ENCODE peak calls at places on chromosomes 12 and 14, in nine cellular contexts. One of them, this sample, is unnamed.
A peak's percentile ranks its signal among the peaks of the same experiment; 100 is the strongest.

GRCh38 chr12:52010692-52011601 is 4.2 kb downstream of the TAMALIN start:
- DNase-seq in type B pancreatic cell: no peak
- DNase-seq in body of pancreas: no peak
- DNase-seq in psoas muscle: no peak
- DNase-seq in RWPE1: no peak
- DNase-seq in neural crest cell: no peak
- DNase-seq in GM10248: no peak
- DNase-seq in OCI-LY7: no peak
- DNase-seq in NB4: no peak
- DNase-seq in this sample: no peak

GRCh38 chr12:51392556-51393237 is 1.5 kb upstream of the GALNT6 start:
- DNase-seq in OCI-LY7: no peak
- DNase-seq in type B pancreatic cell: no peak
- DNase-seq in body of pancreas: peak; percentile 27
- DNase-seq in GM10248: peak; percentile 69
- DNase-seq in RWPE1: no peak
- DNase-seq in psoas muscle: no peak
- DNase-seq in neural crest cell: no peak
- DNase-seq in NB4: no peak
- DNase-seq in this sample: peak; percentile 49

GRCh38 chr12:101908395-101908794 is 31.0 kb downstream of the DRAM1 start:
- DNase-seq in NB4: no peak
- DNase-seq in psoas muscle: no peak
- DNase-seq in type B pancreatic cell: no peak
- DNase-seq in OCI-LY7: no peak
- DNase-seq in GM10248: no peak
- DNase-seq in neural crest cell: no peak
- DNase-seq in RWPE1: no peak
- DNase-seq in body of pancreas: peak; percentile 43
- DNase-seq in this sample: no peak

GRCh38 chr14:52686176-52686575 is 9.2 kb downstream of the ERO1A start:
- DNase-seq in body of pancreas: no peak
- DNase-seq in psoas muscle: no peak
- DNase-seq in neural crest cell: no peak
- DNase-seq in NB4: no peak
- DNase-seq in type B pancreatic cell: no peak
- DNase-seq in RWPE1: no peak
- DNase-seq in OCI-LY7: no peak
- DNase-seq in GM10248: no peak
- DNase-seq in this sample: no peak

GRCh38 chr12:69360348-69360672 is 767 bp downstream of the YEATS4 start:
- DNase-seq in psoas muscle: no peak
- DNase-seq in GM10248: no peak
- DNase-seq in body of pancreas: no peak
- DNase-seq in NB4: no peak
- DNase-seq in OCI-LY7: no peak
- DNase-seq in RWPE1: no peak
- DNase-seq in type B pancreatic cell: no peak
- DNase-seq in neural crest cell: no peak
- DNase-seq in this sample: no peak

GRCh38 chr14:101405171-101405883 is 156.0 kb upstream of the DIO3 start:
- DNase-seq in type B pancreatic cell: no peak
- DNase-seq in RWPE1: no peak
- DNase-seq in neural crest cell: no peak
- DNase-seq in GM10248: no peak
- DNase-seq in NB4: peak; percentile 6
- DNase-seq in OCI-LY7: no peak
- DNase-seq in psoas muscle: no peak
- DNase-seq in body of pancreas: no peak
- DNase-seq in this sample: no peak

GRCh38 chr12:96397756-96398421 is 2.4 kb downstream of the CDK17 start:
- DNase-seq in type B pancreatic cell: no peak
- DNase-seq in RWPE1: no peak
- DNase-seq in body of pancreas: no peak
- DNase-seq in neural crest cell: no peak
- DNase-seq in GM10248: no peak
- DNase-seq in psoas muscle: no peak
- DNase-seq in NB4: no peak
- DNase-seq in OCI-LY7: no peak
- DNase-seq in this sample: no peak

GRCh38 chr12:130835011-130835410 is 4.0 kb downstream of the STX2 start:
- DNase-seq in neural crest cell: no peak
- DNase-seq in OCI-LY7: no peak
- DNase-seq in NB4: peak; percentile 85
- DNase-seq in body of pancreas: no peak
- DNase-seq in GM10248: no peak
- DNase-seq in type B pancreatic cell: no peak
- DNase-seq in psoas muscle: no peak
- DNase-seq in RWPE1: no peak
- DNase-seq in this sample: no peak

GRCh38 chr14:36243183-36243582 is 66.7 kb upstream of the PTCSC3 start:
- DNase-seq in OCI-LY7: no peak
- DNase-seq in RWPE1: no peak
- DNase-seq in type B pancreatic cell: no peak
- DNase-seq in neural crest cell: no peak
- DNase-seq in NB4: no peak
- DNase-seq in body of pancreas: no peak
- DNase-seq in psoas muscle: no peak
- DNase-seq in GM10248: no peak
- DNase-seq in this sample: no peak

GRCh38 chr14:36245223-36245622 is 68.7 kb upstream of the PTCSC3 start:
- DNase-seq in psoas muscle: no peak
- DNase-seq in neural crest cell: no peak
- DNase-seq in RWPE1: no peak
- DNase-seq in type B pancreatic cell: no peak
- DNase-seq in body of pancreas: no peak
- DNase-seq in OCI-LY7: no peak
- DNase-seq in GM10248: no peak
- DNase-seq in NB4: no peak
- DNase-seq in this sample: no peak

GRCh38 chr14:36238666-36239363 is 62.3 kb upstream of the PTCSC3 start:
- DNase-seq in neural crest cell: no peak
- DNase-seq in type B pancreatic cell: no peak
- DNase-seq in NB4: peak; percentile 45
- DNase-seq in body of pancreas: peak; percentile 5
- DNase-seq in psoas muscle: no peak
- DNase-seq in OCI-LY7: no peak
- DNase-seq in RWPE1: peak; percentile 64
- DNase-seq in GM10248: no peak
- DNase-seq in this sample: peak; percentile 39

DNA sequence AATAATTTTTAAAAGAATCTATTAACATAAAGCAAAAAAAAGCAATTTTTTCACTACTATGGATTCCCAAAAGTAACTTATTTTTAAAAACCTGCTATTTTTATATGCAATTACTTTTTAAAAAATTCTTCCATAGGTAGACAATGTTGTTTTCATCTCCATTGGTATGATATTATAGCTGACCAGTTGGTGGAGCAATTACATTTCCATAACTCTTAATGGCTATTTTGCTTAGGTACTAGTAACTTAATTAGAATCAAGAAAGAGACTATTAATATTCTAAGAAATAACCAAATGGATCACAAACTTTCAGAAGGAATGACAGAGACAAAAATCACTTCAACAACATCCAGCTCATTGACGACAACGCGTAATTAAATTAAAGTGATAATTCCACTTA is 64.7 kb upstream of the PTCSC3 start:
- DNase-seq in neural crest cell: no peak
- DNase-seq in NB4: peak; percentile 3
- DNase-seq in OCI-LY7: no peak
- DNase-seq in type B pancreatic cell: no peak
- DNase-seq in RWPE1: no peak
- DNase-seq in GM10248: no peak
- DNase-seq in body of pancreas: no peak
- DNase-seq in psoas muscle: no peak
- DNase-seq in this sample: no peak
- TF ChIP-seq CTCF in neural crest cell: no peak
- TF ChIP-seq CTCF in NB4: no peak
- TF ChIP-seq CTCF in OCI-LY7: peak; percentile 52
- TF ChIP-seq CTCF in type B pancreatic cell: no peak
- TF ChIP-seq CTCF in RWPE1: no peak
- TF ChIP-seq CTCF in GM10248: no peak
- TF ChIP-seq CTCF in body of pancreas: no peak
- TF ChIP-seq CTCF in psoas muscle: no peak
- TF ChIP-seq CTCF in this sample: peak; percentile 44

GRCh38 chr14:28629328-28630004 is 137.1 kb upstream of the FOXG1 start:
- DNase-seq in GM10248: no peak
- DNase-seq in OCI-LY7: no peak
- DNase-seq in RWPE1: no peak
- DNase-seq in type B pancreatic cell: no peak
- DNase-seq in body of pancreas: no peak
- DNase-seq in psoas muscle: no peak
- DNase-seq in NB4: no peak
- DNase-seq in neural crest cell: no peak
- DNase-seq in this sample: no peak

GRCh38 chr14:28630100-28630499 is 136.5 kb upstream of the FOXG1 start:
- DNase-seq in body of pancreas: no peak
- DNase-seq in type B pancreatic cell: no peak
- DNase-seq in GM10248: no peak
- DNase-seq in psoas muscle: no peak
- DNase-seq in RWPE1: no peak
- DNase-seq in OCI-LY7: no peak
- DNase-seq in neural crest cell: no peak
- DNase-seq in NB4: no peak
- DNase-seq in this sample: no peak

DNA sequence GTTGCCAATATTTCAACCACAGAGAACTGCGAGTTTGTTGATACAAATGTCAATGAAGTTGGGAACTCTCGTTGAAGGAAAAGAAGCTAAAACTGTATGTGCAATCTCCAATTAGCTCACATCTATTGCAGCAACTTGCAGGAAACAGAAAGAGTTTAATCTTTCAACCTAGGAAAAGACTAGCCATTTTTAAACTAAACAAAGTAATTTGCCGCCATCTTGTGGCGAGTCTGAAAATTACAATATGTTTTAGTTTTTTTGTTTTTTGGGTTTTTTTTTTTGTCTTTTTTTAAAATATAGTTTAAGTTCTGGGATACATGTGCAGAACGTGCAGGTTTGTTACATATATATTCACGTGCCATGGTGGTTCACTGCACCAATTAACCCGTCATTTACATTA is 131.2 kb upstream of the FOXG1 start:
- DNase-seq in NB4: peak; percentile 37
- DNase-seq in neural crest cell: peak; percentile 41
- DNase-seq in body of pancreas: no peak
- DNase-seq in psoas muscle: no peak
- DNase-seq in GM10248: no peak
- DNase-seq in RWPE1: no peak
- DNase-seq in OCI-LY7: peak; percentile 26
- DNase-seq in type B pancreatic cell: no peak
- DNase-seq in this sample: no peak
- TF ChIP-seq CTCF in NB4: no peak
- TF ChIP-seq CTCF in neural crest cell: peak; percentile 82
- TF ChIP-seq CTCF in body of pancreas: peak; percentile 29
- TF ChIP-seq CTCF in psoas muscle: peak; percentile 36
- TF ChIP-seq CTCF in GM10248: peak; percentile 59
- TF ChIP-seq CTCF in RWPE1: peak; percentile 48
- TF ChIP-seq CTCF in OCI-LY7: peak; percentile 73
- TF ChIP-seq CTCF in type B pancreatic cell: peak; percentile 84
- TF ChIP-seq CTCF in this sample: peak; percentile 86

DNA sequence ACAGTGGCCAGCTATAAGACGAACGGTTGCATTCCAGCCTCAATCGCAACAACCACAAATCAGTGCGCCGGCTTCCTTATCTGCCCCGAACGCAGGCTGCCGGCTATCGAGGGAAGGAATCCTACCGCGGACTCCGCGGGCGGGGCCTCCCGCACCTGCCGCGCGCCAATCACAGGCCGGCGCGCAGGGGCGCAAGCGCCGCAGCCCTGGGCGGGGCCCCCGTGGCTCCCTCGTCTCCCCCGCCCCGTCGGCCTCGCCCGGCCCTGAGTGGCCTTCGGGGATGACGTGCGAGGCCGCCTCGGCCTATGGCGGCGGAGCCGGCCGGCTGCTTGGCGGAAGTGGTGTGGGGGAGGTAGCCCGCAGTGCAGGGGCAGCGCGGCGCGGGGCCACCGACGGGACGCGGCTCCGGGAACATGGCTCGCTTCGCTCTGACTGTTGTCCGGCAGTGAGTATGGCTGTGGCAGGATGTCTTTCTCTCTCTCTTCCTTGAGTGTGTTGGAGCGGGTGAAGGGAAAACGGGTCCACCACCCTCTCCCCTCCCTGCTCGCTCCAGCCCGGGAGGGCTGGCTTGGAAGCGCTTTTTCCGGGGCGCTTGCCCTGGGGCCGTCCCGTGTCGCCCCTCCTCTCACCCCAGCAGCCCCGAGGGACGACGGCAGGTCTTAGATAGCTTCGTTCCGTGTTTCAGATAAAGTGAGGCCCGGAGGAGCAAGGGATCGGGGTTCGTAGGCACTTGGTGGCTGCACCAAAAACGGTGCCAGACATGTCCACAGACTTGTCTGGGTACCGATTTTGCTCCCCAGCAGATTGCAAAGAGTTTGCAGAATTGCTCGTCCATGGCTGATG is at the start of gene TIGAR:
- DNase-seq in RWPE1: peak; percentile 96
- DNase-seq in type B pancreatic cell: peak; percentile 97
- DNase-seq in psoas muscle: peak; percentile 94
- DNase-seq in GM10248: peak; percentile 99
- DNase-seq in neural crest cell: peak; percentile 81
- DNase-seq in NB4: peak; percentile 95
- DNase-seq in body of pancreas: peak; percentile 94
- DNase-seq in OCI-LY7: peak; percentile 96
- DNase-seq in this sample: peak; percentile 89
- TF ChIP-seq CTCF in RWPE1: no peak
- TF ChIP-seq CTCF in type B pancreatic cell: no peak
- TF ChIP-seq CTCF in psoas muscle: no peak
- TF ChIP-seq CTCF in GM10248: no peak
- TF ChIP-seq CTCF in neural crest cell: no peak
- TF ChIP-seq CTCF in NB4: no peak
- TF ChIP-seq CTCF in body of pancreas: no peak
- TF ChIP-seq CTCF in OCI-LY7: no peak
- TF ChIP-seq CTCF in this sample: no peak

DNA sequence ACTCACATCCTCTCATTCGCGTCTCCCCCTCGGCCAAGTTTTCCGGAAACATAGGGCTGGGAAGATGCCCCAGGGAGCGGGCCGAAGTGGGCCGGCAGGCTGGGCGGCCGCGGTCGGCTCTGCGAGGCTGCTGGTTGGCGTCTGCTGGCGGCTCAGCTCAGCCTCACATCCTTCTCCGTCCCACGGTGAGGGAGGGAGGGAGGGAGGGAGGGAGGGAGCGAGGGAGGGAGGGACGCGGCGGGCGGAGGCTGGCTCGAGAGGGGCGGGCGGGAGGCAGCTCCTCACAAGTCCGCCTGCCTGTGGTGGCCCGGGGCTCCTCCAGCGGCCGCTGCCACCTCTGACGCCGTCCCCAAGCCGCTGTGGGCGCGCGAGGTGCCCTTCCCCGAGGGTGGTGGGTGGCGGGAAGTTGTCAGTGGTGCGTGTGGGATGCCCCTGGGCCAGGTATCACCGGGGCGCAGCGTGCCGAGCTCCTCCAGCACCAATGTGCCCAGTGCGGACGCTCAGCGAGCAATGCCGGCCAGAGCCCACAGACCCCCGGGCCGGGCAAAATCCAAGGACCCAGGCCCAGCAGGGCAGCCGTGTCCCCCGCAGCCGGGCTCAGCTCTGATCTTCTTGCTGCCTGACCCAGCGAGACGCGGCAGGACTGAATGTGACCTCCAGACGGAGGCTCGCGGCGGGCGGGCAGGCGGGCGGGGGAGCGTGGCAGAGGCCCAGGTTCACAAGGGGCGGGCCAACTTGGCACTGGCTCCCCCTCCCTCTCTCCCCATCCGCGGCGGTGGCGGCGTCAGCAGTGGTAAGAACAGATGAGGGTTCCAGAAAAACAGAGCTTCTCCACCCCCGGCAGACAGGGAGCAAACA is 94.0 kb downstream of the RFLNA start:
- DNase-seq in GM10248: no peak
- DNase-seq in type B pancreatic cell: no peak
- DNase-seq in NB4: no peak
- DNase-seq in neural crest cell: peak; percentile 48
- DNase-seq in RWPE1: peak; percentile 75
- DNase-seq in OCI-LY7: no peak
- DNase-seq in psoas muscle: peak; percentile 92
- DNase-seq in body of pancreas: peak; percentile 91
- DNase-seq in this sample: peak; percentile 78
- TF ChIP-seq CTCF in GM10248: no peak
- TF ChIP-seq CTCF in type B pancreatic cell: no peak
- TF ChIP-seq CTCF in NB4: no peak
- TF ChIP-seq CTCF in neural crest cell: no peak
- TF ChIP-seq CTCF in RWPE1: no peak
- TF ChIP-seq CTCF in OCI-LY7: no peak
- TF ChIP-seq CTCF in psoas muscle: no peak
- TF ChIP-seq CTCF in body of pancreas: no peak
- TF ChIP-seq CTCF in this sample: no peak

This sample was measured in HFFc6.